ENCODE peak calls at places on chromosomes 3 and 15, in six cellular contexts. N is fibroblast of pulmonary artery, P is smooth muscle cell of the brain vasculature, C is T-helper 9 cell, W is SW480, I is GM03348. Q is an unnamed sample.

GRCh38 chr3:163368168-163368567 is 1710.1 kb downstream of the SI start:
- DNase-seq in N (peak), P (peak), C (no peak), W (no peak), I (no peak), Q (no peak)

GRCh38 chr3:195911041-195911945 is 2.9 kb upstream of the TNK2 start:
- DNase-seq in N (no peak), P (no peak), C (no peak), W (no peak), I (no peak), Q (no peak)

GRCh38 chr15:33226559-33227181 is 32.2 kb upstream of the FMN1 start:
- DNase-seq in N (no peak), P (no peak), C (no peak), W (peak), I (no peak), Q (no peak)

GRCh38 chr3:112053229-112053628 is 18.7 kb downstream of the TMPRSS7 start:
- DNase-seq in N (no peak), P (no peak), C (no peak), W (no peak), I (no peak), Q (no peak)

GRCh38 chr3:180018588-180018987 is 18.1 kb downstream of the PEX5L start:
- DNase-seq in N (no peak), P (no peak), C (no peak), W (no peak), I (no peak), Q (no peak)

GRCh38 chr15:62606376-62607164 is 436.0 kb upstream of the TPM1 start:
- DNase-seq in N (peak), P (peak), C (no peak), W (peak), I (peak), Q (no peak)

GRCh38 chr3:184110316-184110725 is 13.5 kb downstream of the HTR3E start:
- DNase-seq in N (peak), P (no peak), C (no peak), W (peak), I (no peak), Q (no peak)

GRCh38 chr3:10228248-10228950 is 19.9 kb upstream of the TATDN2 start:
- DNase-seq in N (peak), P (no peak), C (no peak), W (no peak), I (no peak), Q (no peak)

GRCh38 chr3:175392653-175393052 is 533.5 kb downstream of the NAALADL2 start:
- DNase-seq in N (peak), P (no peak), C (no peak), W (no peak), I (peak), Q (no peak)

Q was measured in T-helper 22 cell.